ENCODE peak calls at places on chromosomes 2 and 18, in seven cellular contexts. P is G401, J is T-helper 9 cell, Y is NCI-H1105 treated with DMSO at 0.1 percent for 48 hours, Q is GDM1, N is endodermal cell, X is Karpas-422. C is an unnamed sample.
A peak's percentile ranks its signal among the peaks of the same experiment; 100 is the strongest.

GRCh38 chr2:109120166-109120565 is 8.8 kb upstream of the SH3RF3 start:
- DNase-seq in P (no peak), J (no peak), Q (no peak), X (no peak), N (no peak), Y (no peak), C (no peak)

GRCh38 chr2:76447294-76447693 is 736.6 kb upstream of the GCFC2 start:
- DNase-seq in J (no peak), P (no peak), Y (no peak), Q (no peak), X (no peak), N (no peak), C (no peak)

GRCh38 chr2:217835931-217836881 is 166.6 kb downstream of the TNS1 start:
- DNase-seq in Y (no peak), J (no peak), X (no peak), Q (no peak), P (no peak), N (peak; percentile 80), C (peak; percentile 50)

GRCh38 chr2:226995625-226996041 is 159.8 kb downstream of the RHBDD1 start:
- DNase-seq in P (no peak), N (no peak), J (no peak), Y (no peak), Q (no peak), X (no peak), C (no peak)

GRCh38 chr18:63971320-63972071 is 1.6 kb downstream of the SERPINB8 start:
- DNase-seq in Y (no peak), N (no peak), X (no peak), P (no peak), J (no peak), Q (no peak), C (no peak)

GRCh38 chr2:198321522-198322088 is 517.2 kb downstream of the PLCL1 start:
- DNase-seq in Q (no peak), N (no peak), X (no peak), J (no peak), P (no peak), Y (no peak), C (no peak)

GRCh38 chr2:202265467-202266277 is at the start of gene NOP58:
- DNase-seq in J (peak; percentile 79), Y (peak; percentile 90), P (peak; percentile 97), X (peak; percentile 98), N (peak; percentile 97), Q (peak; percentile 88), C (peak; percentile 94)

GRCh38 chr2:9821805-9822445 is 21.3 kb upstream of the TAF1B start:
- DNase-seq in J (no peak), N (peak; percentile 53), X (peak; percentile 26), Y (no peak), Q (no peak), P (no peak), C (no peak)

GRCh38 chr18:36352384-36352783 is 54.9 kb downstream of the FHOD3 start:
- DNase-seq in J (no peak), P (no peak), Q (no peak), N (no peak), X (no peak), Y (no peak), C (no peak)

GRCh38 chr2:109601693-109602250 is 12.0 kb downstream of the SEPTIN10 start:
- DNase-seq in X (no peak), N (no peak), Q (no peak), Y (no peak), P (no peak), J (no peak), C (no peak)

GRCh38 chr2:133667085-133667484 is 98.8 kb upstream of the NCKAP5 start:
- DNase-seq in Q (no peak), N (no peak), J (no peak), X (no peak), P (no peak), Y (no peak), C (no peak)

GRCh38 chr2:156190532-156190931 is 142.0 kb downstream of the NR4A2 start:
- DNase-seq in Y (peak; percentile 59), J (no peak), N (no peak), Q (no peak), X (no peak), P (no peak), C (no peak)

GRCh38 chr2:94992360-94992759 is 33.1 kb upstream of the MAL start:
- DNase-seq in P (no peak), X (no peak), Y (no peak), N (no peak), J (no peak), Q (no peak), C (no peak)

GRCh38 chr2:95345415-95346235 is 48.5 kb downstream of the KCNIP3 start:
- DNase-seq in P (peak; percentile 66), Y (peak; percentile 63), N (peak; percentile 95), J (peak; percentile 21), Q (peak; percentile 29), X (peak; percentile 48), C (peak; percentile 85)

GRCh38 chr2:174259981-174260380 is 11.6 kb upstream of the OLA1 start:
- DNase-seq in N (no peak), X (no peak), Y (peak; percentile 27), Q (no peak), J (no peak), P (no peak), C (no peak)

GRCh38 chr18:11726556-11726955 is 37.5 kb downstream of the GNAL start:
- DNase-seq in Y (no peak), J (no peak), X (no peak), N (no peak), Q (no peak), P (no peak), C (no peak)

GRCh38 chr2:241312082-241312481 is 3.4 kb downstream of the HDLBP start:
- DNase-seq in J (no peak), P (no peak), X (no peak), Y (no peak), N (no peak), Q (no peak), C (no peak)

GRCh38 chr2:224650815-224651439 is 65.2 kb downstream of the CCDC195 start:
- DNase-seq in J (no peak), X (peak; percentile 81), Y (peak; percentile 54), Q (no peak), N (peak; percentile 51), P (peak; percentile 71), C (no peak)

GRCh38 chr2:202158796-202159195 is 79.6 kb downstream of the SUMO1 start:
- DNase-seq in Q (no peak), X (peak; percentile 56), J (no peak), N (no peak), Y (no peak), P (peak; percentile 84), C (no peak)

GRCh38 chr2:53520630-53520940 is 247.0 kb upstream of the CHAC2 start:
- DNase-seq in Y (no peak), J (no peak), Q (no peak), X (no peak), N (peak; percentile 63), P (no peak), C (peak; percentile 30)

GRCh38 chr2:20988906-20989305 is 55.0 kb downstream of the APOB start:
- DNase-seq in Q (no peak), X (no peak), Y (no peak), N (peak; percentile 69), J (no peak), P (no peak), C (no peak)

GRCh38 chr2:234444242-234444641 is 52.6 kb downstream of the ARL4C start:
- DNase-seq in N (peak; percentile 6), P (no peak), Q (no peak), Y (no peak), J (no peak), X (peak; percentile 7), C (no peak)

GRCh38 chr2:224747765-224748164 is 31.6 kb upstream of the CCDC195 start:
- DNase-seq in N (no peak), X (no peak), J (no peak), Q (no peak), P (no peak), Y (no peak), C (no peak)

GRCh38 chr2:15617778-15618448 is 26.2 kb downstream of the DDX1 start:
- DNase-seq in Q (no peak), J (no peak), Y (no peak), X (no peak), P (no peak), N (no peak), C (no peak)

GRCh38 chr18:12828116-12829051 is 55.7 kb downstream of the PTPN2 start:
- DNase-seq in Y (no peak), N (no peak), J (no peak), P (no peak), Q (no peak), X (no peak), C (no peak)

GRCh38 chr2:8980096-8980495 is 23.4 kb downstream of the MBOAT2 start:
- DNase-seq in X (no peak), Q (no peak), N (no peak), J (no peak), P (no peak), Y (no peak), C (no peak)

GRCh38 chr2:162636206-162636728 is 202.3 kb downstream of the KCNH7 start:
- DNase-seq in J (no peak), P (peak; percentile 85), Y (no peak), Q (no peak), N (no peak), X (no peak), C (no peak)

GRCh38 chr2:60553992-60554648 is 666 bp upstream of the BCL11A start:
- DNase-seq in J (no peak), X (no peak), P (no peak), Q (peak; percentile 65), Y (peak; percentile 30), N (peak; percentile 88), C (peak; percentile 61)

C was measured in H9.